ENCODE peak calls at places on chromosomes 16 and 17, in six cellular contexts. W is OCI-M1, R is suprapubic skin, G is breast epithelium, Z is stomach, H is NCI-H774. D is an unnamed sample.

GRCh38 chr17:61248399-61248798 is 151.2 kb upstream of the TBX2 start:
- DNase-seq in W (peak), G (no peak), R (no peak), H (no peak), Z (peak), D (no peak)

GRCh38 chr16:22653876-22654275 is 143.2 kb downstream of the NPIPB5 start:
- DNase-seq in Z (no peak), R (peak), H (no peak), G (no peak), W (no peak), D (no peak)

GRCh38 chr17:74515941-74516340 is 15.3 kb downstream of the CD300LB start:
- DNase-seq in H (no peak), G (no peak), Z (no peak), W (no peak), R (peak), D (no peak)

GRCh38 chr16:86805210-86805609 is 226.9 kb downstream of the FOXL1 start:
- DNase-seq in G (no peak), Z (no peak), H (no peak), W (no peak), R (no peak), D (no peak)

GRCh38 chr16:67525176-67525860 is 3.3 kb upstream of the RIPOR1 start:
- DNase-seq in W (peak), H (no peak), G (no peak), Z (no peak), R (no peak), D (no peak)

GRCh38 chr16:4200000-4200780 is 41.7 kb downstream of the SRL start:
- DNase-seq in R (no peak), Z (peak), H (peak), W (peak), G (peak), D (peak)

GRCh38 chr16:1674751-1675664 is 3.1 kb upstream of the JPT2 start:
- DNase-seq in Z (no peak), W (no peak), R (no peak), H (no peak), G (no peak), D (no peak)

GRCh38 chr17:78040561-78041400 is 82.3 kb downstream of the TNRC6C start:
- DNase-seq in Z (peak), W (peak), H (peak), G (peak), R (peak), D (peak)

GRCh38 chr16:53695070-53695469 is 8.6 kb downstream of the RPGRIP1L start:
- DNase-seq in G (no peak), H (no peak), W (no peak), R (no peak), Z (no peak), D (no peak)

GRCh38 chr17:81552244-81553017 is at the start of gene FAAP100:
- DNase-seq in W (peak), H (peak), G (peak), R (no peak), Z (peak), D (peak)

GRCh38 chr16:85785927-85786326 is 13.4 kb downstream of the EMC8 start:
- DNase-seq in R (no peak), G (no peak), H (no peak), W (no peak), Z (no peak), D (no peak)

GRCh38 chr17:42850964-42851363 is at the start of gene AOC3:
- DNase-seq in W (no peak), R (no peak), Z (no peak), G (no peak), H (no peak), D (no peak)

GRCh38 chr17:79131701-79132100 is 57.1 kb downstream of the ENGASE start:
- DNase-seq in R (no peak), H (no peak), G (no peak), Z (no peak), W (no peak), D (no peak)

GRCh38 chr16:89115216-89115949 is 21.7 kb downstream of the ACSF3 start:
- DNase-seq in G (peak), R (no peak), W (peak), H (no peak), Z (peak), D (no peak)